ENCODE peak calls at places on chromosomes 4 and X, in nine cellular contexts. H is NCI-H510A treated with DMSO at 0.1 percent for 48 hours, Z is NCI-H1092 treated with DMSO at 0.1 percent for 48 hours, K is A172, X is HFF-Myc, O is iPS-NIHi11, S is sigmoid colon, T is HEK293T, V is RCC 7860. Q is an unnamed sample.

GRCh38 chr4:75158451-75158850 is 225.5 kb downstream of the PARM1 start:
- DNase-seq in O (no peak), X (no peak), T (no peak), K (no peak), S (no peak), V (no peak), H (no peak), Z (no peak), Q (no peak)

GRCh38 chrX:68508799-68509198 is 9.9 kb downstream of the YIPF6 start:
- DNase-seq in S (no peak), Z (no peak), K (no peak), V (no peak), T (no peak), H (no peak), O (no peak), X (no peak), Q (peak)

GRCh38 chr4:186486172-186486571 is 69.2 kb downstream of the MTNR1A start:
- DNase-seq in K (no peak), H (no peak), X (no peak), V (no peak), T (no peak), Z (peak), O (no peak), S (no peak), Q (no peak)

GRCh38 chr4:27702710-27703431 is 842.2 kb downstream of the STIM2 start:
- DNase-seq in X (no peak), O (peak), Z (no peak), V (no peak), S (no peak), K (peak), T (no peak), H (peak), Q (peak)

GRCh38 chrX:18098704-18099103 is 122.0 kb downstream of the BEND2 start:
- DNase-seq in H (no peak), O (peak), K (no peak), S (no peak), T (peak), V (no peak), X (no peak), Z (no peak), Q (no peak)

GRCh38 chr4:17285747-17286146 is 226.1 kb downstream of the QDPR start:
- DNase-seq in S (no peak), V (no peak), Z (no peak), H (no peak), X (no peak), K (no peak), O (no peak), T (no peak), Q (no peak)

GRCh38 chr4:103046416-103047290 is 27.1 kb upstream of the SLC9B1 start:
- DNase-seq in O (peak), V (peak), H (peak), T (peak), S (no peak), K (peak), Z (peak), X (no peak), Q (peak)

GRCh38 chr4:126458993-126459392 is 1144.2 kb downstream of the FAT4 start:
- DNase-seq in T (no peak), X (peak), Z (no peak), H (no peak), O (no peak), K (no peak), V (no peak), S (no peak), Q (peak)

GRCh38 chr4:155952546-155952945 is 1.1 kb downstream of the CTSO start:
- DNase-seq in K (peak), V (no peak), Z (no peak), S (no peak), T (no peak), X (no peak), H (no peak), O (no peak), Q (peak)

GRCh38 chrX:46803140-46803539 is 33.7 kb upstream of the RP2 start:
- DNase-seq in T (no peak), X (no peak), S (no peak), Z (no peak), K (no peak), H (no peak), V (no peak), O (no peak), Q (peak)

GRCh38 chr4:121360496-121360895 is 20.3 kb downstream of the QRFPR start:
- DNase-seq in O (no peak), V (no peak), Z (no peak), H (no peak), K (no peak), T (no peak), X (no peak), S (no peak), Q (peak)

GRCh38 chrX:153772608-153773217 is 8.1 kb upstream of the SRPK3 start:
- DNase-seq in X (no peak), O (peak), H (no peak), V (no peak), K (no peak), S (no peak), Z (no peak), T (no peak), Q (no peak)

GRCh38 chr4:101299899-101300540 is 47.3 kb downstream of the PPP3CA start:
- DNase-seq in S (no peak), V (no peak), O (no peak), H (no peak), K (no peak), X (no peak), Z (no peak), T (no peak), Q (no peak)

GRCh38 chr4:71333960-71334951 is 4.6 kb upstream of the SLC4A4 start:
- DNase-seq in T (no peak), K (no peak), S (no peak), V (peak), Z (no peak), X (no peak), H (no peak), O (no peak), Q (peak)

GRCh38 chr4:8759987-8760386 is 111.7 kb downstream of the HMX1 start:
- DNase-seq in V (no peak), X (no peak), T (no peak), Z (no peak), S (peak), K (no peak), O (no peak), H (no peak), Q (no peak)

GRCh38 chrX:47802589-47802988 is 34.1 kb upstream of the ZNF81 start:
- DNase-seq in K (no peak), H (no peak), X (no peak), V (no peak), S (no peak), T (peak), O (no peak), Z (peak), Q (peak)

GRCh38 chr4:2044542-2045517 is 14.3 kb upstream of the NAT8L start:
- DNase-seq in X (no peak), K (no peak), Z (no peak), O (no peak), H (no peak), T (no peak), S (no peak), V (no peak), Q (no peak)

GRCh38 chr4:46830971-46831454 is 78.0 kb downstream of the COX7B2 start:
- DNase-seq in K (no peak), Z (no peak), O (no peak), V (no peak), H (no peak), T (no peak), S (peak), X (no peak), Q (no peak)

GRCh38 chr4:79613269-79613995 is 205.4 kb upstream of the GK2 start:
- DNase-seq in X (no peak), T (no peak), V (no peak), K (no peak), H (no peak), S (no peak), O (no peak), Z (no peak), Q (no peak)

GRCh38 chrX:4841216-4841745 is 1127.8 kb upstream of the PRKX start:
- DNase-seq in T (no peak), K (no peak), H (no peak), S (no peak), X (no peak), O (no peak), V (no peak), Z (no peak), Q (no peak)

GRCh38 chr4:100299441-100299840 is 109.2 kb upstream of the DDIT4L start:
- DNase-seq in Z (no peak), K (no peak), V (no peak), T (no peak), S (no peak), H (no peak), O (peak), X (no peak), Q (no peak)

GRCh38 chr4:8294036-8294435 is 24.5 kb downstream of the HTRA3 start:
- DNase-seq in X (no peak), T (no peak), H (no peak), O (no peak), V (no peak), S (peak), K (no peak), Z (no peak), Q (no peak)

GRCh38 chr4:16516796-16517413 is 290.6 kb upstream of the TAPT1 start:
- DNase-seq in X (peak), S (no peak), Z (no peak), K (no peak), H (no peak), T (no peak), V (no peak), O (peak), Q (peak)

GRCh38 chr4:78568640-78569261 is 17.2 kb downstream of the ANXA3 start:
- DNase-seq in X (no peak), H (no peak), S (no peak), O (no peak), T (no peak), K (no peak), Z (no peak), V (no peak), Q (peak)

GRCh38 chr4:150656882-150657281 is 74.9 kb downstream of the MAB21L2 start:
- DNase-seq in K (no peak), X (no peak), S (no peak), Z (no peak), T (no peak), H (no peak), V (no peak), O (no peak), Q (no peak)

GRCh38 chr4:144646523-144647094 is 653 bp downstream of the HHIP start:
- DNase-seq in Z (no peak), T (peak), S (no peak), X (no peak), V (no peak), O (peak), H (no peak), K (no peak), Q (no peak)

GRCh38 chrX:44675364-44676024 is 132.8 kb upstream of the FUNDC1 start:
- DNase-seq in V (peak), S (peak), O (no peak), H (peak), X (peak), K (peak), T (peak), Z (peak), Q (peak)

GRCh38 chr4:123244233-123244632 is 152.4 kb upstream of the SPRY1 start:
- DNase-seq in H (no peak), O (no peak), K (no peak), X (no peak), V (no peak), T (peak), Z (no peak), S (peak), Q (peak)

GRCh38 chrX:110180176-110180927 is 137.5 kb downstream of the AMMECR1 start:
- DNase-seq in H (no peak), Z (no peak), V (peak), X (no peak), O (no peak), K (peak), S (no peak), T (no peak), Q (peak)

GRCh38 chr4:77595361-77595973 is 10.2 kb upstream of the CXCL13 start:
- DNase-seq in O (no peak), X (no peak), K (no peak), V (no peak), H (no peak), T (no peak), S (no peak), Z (no peak), Q (no peak)

GRCh38 chr4:181157647-181158046 is 1085.6 kb upstream of the TENM3 start:
- DNase-seq in V (no peak), Z (no peak), O (no peak), X (no peak), K (no peak), T (no peak), H (peak), S (no peak), Q (no peak)

GRCh38 chrX:24920769-24921168 is 95.0 kb downstream of the ARX start:
- DNase-seq in O (no peak), T (no peak), S (no peak), X (no peak), H (no peak), Z (no peak), K (no peak), V (no peak), Q (no peak)

GRCh38 chr4:54541426-54542118 is 116.2 kb upstream of the KIT start:
- DNase-seq in V (no peak), K (peak), O (no peak), S (no peak), T (no peak), H (no peak), X (no peak), Z (no peak), Q (no peak)

GRCh38 chrX:132651411-132652086 is 162.7 kb upstream of the MBNL3 start:
- DNase-seq in K (peak), V (no peak), Z (no peak), X (no peak), T (peak), H (no peak), O (peak), S (no peak), Q (peak)

GRCh38 chrX:10146350-10146749 is 10.4 kb upstream of the CLCN4 start:
- DNase-seq in O (no peak), X (no peak), Z (no peak), S (peak), V (no peak), H (no peak), K (no peak), T (no peak), Q (peak)

GRCh38 chrX:28550331-28550872 is 36.8 kb upstream of the IL1RAPL1 start:
- DNase-seq in T (no peak), H (no peak), K (no peak), V (no peak), X (no peak), S (no peak), O (no peak), Z (no peak), Q (no peak)

GRCh38 chr4:188228279-188228678 is 89.0 kb downstream of the TRIML1 start:
- DNase-seq in K (no peak), O (no peak), T (no peak), V (no peak), X (no peak), Z (no peak), H (no peak), S (no peak), Q (no peak)

GRCh38 chrX:46531442-46531841 is 13.8 kb downstream of the ZNF674 start:
- DNase-seq in X (no peak), V (no peak), H (no peak), O (no peak), S (no peak), T (no peak), K (no peak), Z (no peak), Q (no peak)